ENCODE peak calls at places on chromosomes 16 and 17, in six cellular contexts. One of them, this sample, is unnamed.

GRCh38 chr17:61457226-61457983 is 5.2 kb downstream of the TBX4 start:
- DNase-seq in A549: no peak
- DNase-seq in ovary: no peak
- DNase-seq in mammary epithelial cell: no peak
- DNase-seq in uterus: no peak
- DNase-seq in Peyer's patch: no peak
- DNase-seq in this sample: no peak

GRCh38 chr16:2963611-2964415 is at the start of gene KREMEN2:
- DNase-seq in ovary: peak; percentile 41
- DNase-seq in A549: peak; percentile 85
- DNase-seq in Peyer's patch: peak; percentile 41
- DNase-seq in uterus: no peak
- DNase-seq in mammary epithelial cell: peak; percentile 51
- DNase-seq in this sample: no peak

GRCh38 chr17:52138350-52138749 is 20.2 kb downstream of the CA10 start:
- DNase-seq in uterus: no peak
- DNase-seq in A549: no peak
- DNase-seq in mammary epithelial cell: peak; percentile 73
- DNase-seq in Peyer's patch: no peak
- DNase-seq in ovary: no peak
- DNase-seq in this sample: no peak

GRCh38 chr16:27365142-27366089 is 36.6 kb upstream of the IL21R start:
- DNase-seq in Peyer's patch: no peak
- DNase-seq in uterus: no peak
- DNase-seq in A549: peak; percentile 78
- DNase-seq in mammary epithelial cell: peak; percentile 95
- DNase-seq in ovary: no peak
- DNase-seq in this sample: peak; percentile 70

GRCh38 chr17:68054296-68054900 is 18.9 kb downstream of the KPNA2 start:
- DNase-seq in ovary: no peak
- DNase-seq in uterus: peak; percentile 36
- DNase-seq in A549: no peak
- DNase-seq in Peyer's patch: no peak
- DNase-seq in mammary epithelial cell: peak; percentile 67
- DNase-seq in this sample: peak; percentile 78

GRCh38 chr17:14739656-14740431 is 439.0 kb downstream of the HS3ST3B1 start:
- DNase-seq in ovary: no peak
- DNase-seq in mammary epithelial cell: no peak
- DNase-seq in A549: no peak
- DNase-seq in Peyer's patch: no peak
- DNase-seq in uterus: no peak
- DNase-seq in this sample: no peak

GRCh38 chr17:81512984-81513668 is 527 bp upstream of the ACTG1 start:
- DNase-seq in mammary epithelial cell: peak; percentile 69
- DNase-seq in ovary: peak; percentile 73
- DNase-seq in Peyer's patch: peak; percentile 77
- DNase-seq in A549: peak; percentile 89
- DNase-seq in uterus: peak; percentile 79
- DNase-seq in this sample: no peak

GRCh38 chr16:68091604-68092261 is 6.6 kb downstream of the NFATC3 start:
- DNase-seq in mammary epithelial cell: peak; percentile 94
- DNase-seq in A549: peak; percentile 49
- DNase-seq in uterus: no peak
- DNase-seq in Peyer's patch: no peak
- DNase-seq in ovary: no peak
- DNase-seq in this sample: peak; percentile 57

GRCh38 chr17:27245230-27245696 is 48.7 kb upstream of the WSB1 start:
- DNase-seq in ovary: peak; percentile 61
- DNase-seq in Peyer's patch: peak; percentile 72
- DNase-seq in A549: peak; percentile 90
- DNase-seq in mammary epithelial cell: peak; percentile 76
- DNase-seq in uterus: peak; percentile 83
- DNase-seq in this sample: peak; percentile 72

GRCh38 chr16:20911361-20911760 is 10.8 kb downstream of the LYRM1 start:
- DNase-seq in ovary: no peak
- DNase-seq in mammary epithelial cell: peak; percentile 93
- DNase-seq in A549: no peak
- DNase-seq in Peyer's patch: no peak
- DNase-seq in uterus: no peak
- DNase-seq in this sample: no peak

GRCh38 chr16:77344306-77344705 is 90.5 kb downstream of the ADAMTS18 start:
- DNase-seq in A549: no peak
- DNase-seq in mammary epithelial cell: peak; percentile 55
- DNase-seq in uterus: no peak
- DNase-seq in Peyer's patch: no peak
- DNase-seq in ovary: peak; percentile 22
- DNase-seq in this sample: peak; percentile 58

GRCh38 chr17:68909066-68909465 is 46.1 kb downstream of the ABCA8 start:
- DNase-seq in A549: peak; percentile 51
- DNase-seq in uterus: peak; percentile 83
- DNase-seq in ovary: peak; percentile 20
- DNase-seq in Peyer's patch: no peak
- DNase-seq in mammary epithelial cell: peak; percentile 89
- DNase-seq in this sample: peak; percentile 95

GRCh38 chr17:48770954-48771353 is 42.4 kb upstream of the HOXB13 start:
- DNase-seq in ovary: no peak
- DNase-seq in mammary epithelial cell: no peak
- DNase-seq in uterus: no peak
- DNase-seq in Peyer's patch: no peak
- DNase-seq in A549: no peak
- DNase-seq in this sample: no peak

GRCh38 chr16:75948441-75948840 is 222.2 kb upstream of the CPHXL start:
- DNase-seq in mammary epithelial cell: no peak
- DNase-seq in Peyer's patch: no peak
- DNase-seq in ovary: no peak
- DNase-seq in uterus: no peak
- DNase-seq in A549: no peak
- DNase-seq in this sample: no peak

GRCh38 chr17:33730131-33730530 is 437.0 kb upstream of the ASIC2 start:
- DNase-seq in mammary epithelial cell: no peak
- DNase-seq in uterus: no peak
- DNase-seq in A549: no peak
- DNase-seq in ovary: no peak
- DNase-seq in Peyer's patch: no peak
- DNase-seq in this sample: no peak

GRCh38 chr17:81579298-81579697 is 27.1 kb upstream of the FAAP100 start:
- DNase-seq in Peyer's patch: no peak
- DNase-seq in uterus: no peak
- DNase-seq in ovary: no peak
- DNase-seq in A549: no peak
- DNase-seq in mammary epithelial cell: no peak
- DNase-seq in this sample: no peak

GRCh38 chr17:40598021-40598927 is 33.0 kb upstream of the CCR7 start:
- DNase-seq in mammary epithelial cell: no peak
- DNase-seq in Peyer's patch: peak; percentile 60
- DNase-seq in uterus: no peak
- DNase-seq in A549: no peak
- DNase-seq in ovary: no peak
- DNase-seq in this sample: no peak

GRCh38 chr17:28124962-28125361 is 82.5 kb downstream of the NLK start:
- DNase-seq in A549: no peak
- DNase-seq in uterus: no peak
- DNase-seq in mammary epithelial cell: no peak
- DNase-seq in ovary: no peak
- DNase-seq in Peyer's patch: no peak
- DNase-seq in this sample: no peak

GRCh38 chr17:39800540-39800939 is 62.8 kb downstream of the GRB7 start:
- DNase-seq in ovary: no peak
- DNase-seq in Peyer's patch: peak; percentile 56
- DNase-seq in mammary epithelial cell: peak; percentile 78
- DNase-seq in uterus: no peak
- DNase-seq in A549: no peak
- DNase-seq in this sample: no peak

GRCh38 chr16:48173877-48174276 is 18.1 kb upstream of the ABCC12 start:
- DNase-seq in mammary epithelial cell: no peak
- DNase-seq in Peyer's patch: no peak
- DNase-seq in uterus: no peak
- DNase-seq in A549: no peak
- DNase-seq in ovary: no peak
- DNase-seq in this sample: no peak

GRCh38 chr17:80930335-80931040 is 61.2 kb upstream of the CHMP6 start:
- DNase-seq in A549: no peak
- DNase-seq in Peyer's patch: no peak
- DNase-seq in ovary: no peak
- DNase-seq in mammary epithelial cell: no peak
- DNase-seq in uterus: no peak
- DNase-seq in this sample: no peak

GRCh38 chr17:14134456-14134855 is 65.2 kb downstream of the COX10 start:
- DNase-seq in ovary: no peak
- DNase-seq in Peyer's patch: no peak
- DNase-seq in A549: no peak
- DNase-seq in uterus: no peak
- DNase-seq in mammary epithelial cell: no peak
- DNase-seq in this sample: no peak

GRCh38 chr17:45963258-45963657 is 35.8 kb upstream of the STH start:
- DNase-seq in A549: no peak
- DNase-seq in ovary: no peak
- DNase-seq in uterus: no peak
- DNase-seq in mammary epithelial cell: no peak
- DNase-seq in Peyer's patch: no peak
- DNase-seq in this sample: no peak

GRCh38 chr16:56478228-56479049 is 27.1 kb downstream of the OGFOD1 start:
- DNase-seq in Peyer's patch: no peak
- DNase-seq in uterus: no peak
- DNase-seq in mammary epithelial cell: no peak
- DNase-seq in ovary: no peak
- DNase-seq in A549: no peak
- DNase-seq in this sample: no peak

GRCh38 chr17:73231841-73232586 is 29.7 kb downstream of the CPSF4L start:
- DNase-seq in uterus: peak; percentile 94
- DNase-seq in A549: peak; percentile 95
- DNase-seq in Peyer's patch: peak; percentile 94
- DNase-seq in ovary: peak; percentile 98
- DNase-seq in mammary epithelial cell: peak; percentile 90
- DNase-seq in this sample: peak; percentile 79
- TF ChIP-seq CTCF in uterus: peak; percentile 46
- TF ChIP-seq CTCF in A549: no peak
- TF ChIP-seq CTCF in Peyer's patch: peak; percentile 60
- TF ChIP-seq CTCF in ovary: peak; percentile 70
- TF ChIP-seq CTCF in mammary epithelial cell: peak; percentile 25
- TF ChIP-seq CTCF in this sample: no peak

GRCh38 chr17:320809-321385 is 31.7 kb downstream of the RPH3AL start:
- DNase-seq in A549: peak; percentile 31
- DNase-seq in uterus: no peak
- DNase-seq in mammary epithelial cell: no peak
- DNase-seq in ovary: no peak
- DNase-seq in Peyer's patch: no peak
- DNase-seq in this sample: no peak
- H3K4me3 ChIP-seq in A549: no peak overlapping the region
- H3K4me3 ChIP-seq in uterus: no peak overlapping the region
- H3K4me3 ChIP-seq in mammary epithelial cell: no peak overlapping the region
- H3K4me3 ChIP-seq in ovary: no peak overlapping the region
- H3K4me3 ChIP-seq in Peyer's patch: no peak overlapping the region
- H3K4me3 ChIP-seq in this sample: no peak overlapping the region

GRCh38 chr16:88962478-88963152 is 14.4 kb downstream of the CBFA2T3 start:
- DNase-seq in ovary: no peak
- DNase-seq in A549: no peak
- DNase-seq in mammary epithelial cell: no peak
- DNase-seq in Peyer's patch: no peak
- DNase-seq in uterus: no peak
- DNase-seq in this sample: no peak

GRCh38 chr16:88959022-88959421 is 18.0 kb downstream of the CBFA2T3 start:
- DNase-seq in A549: no peak
- DNase-seq in uterus: no peak
- DNase-seq in mammary epithelial cell: no peak
- DNase-seq in ovary: no peak
- DNase-seq in Peyer's patch: no peak
- DNase-seq in this sample: no peak

GRCh38 chr16:88960516-88960915 is 16.5 kb downstream of the CBFA2T3 start:
- DNase-seq in mammary epithelial cell: no peak
- DNase-seq in Peyer's patch: no peak
- DNase-seq in A549: no peak
- DNase-seq in uterus: no peak
- DNase-seq in ovary: no peak
- DNase-seq in this sample: no peak

GRCh38 chr16:88963583-88963982 is 13.4 kb downstream of the CBFA2T3 start:
- DNase-seq in uterus: no peak
- DNase-seq in ovary: no peak
- DNase-seq in Peyer's patch: no peak
- DNase-seq in A549: no peak
- DNase-seq in mammary epithelial cell: peak; percentile 55
- DNase-seq in this sample: no peak

GRCh38 chr16:88961031-88961430 is 16.0 kb downstream of the CBFA2T3 start:
- DNase-seq in mammary epithelial cell: no peak
- DNase-seq in A549: no peak
- DNase-seq in ovary: no peak
- DNase-seq in uterus: no peak
- DNase-seq in Peyer's patch: no peak
- DNase-seq in this sample: no peak
- H3K27ac ChIP-seq in mammary epithelial cell: no peak overlapping the region
- H3K27ac ChIP-seq in A549: no peak overlapping the region
- H3K27ac ChIP-seq in ovary: no peak overlapping the region
- H3K27ac ChIP-seq in uterus: no peak overlapping the region
- H3K27ac ChIP-seq in Peyer's patch: no peak overlapping the region
- H3K27ac ChIP-seq in this sample: no peak overlapping the region

GRCh38 chr16:88472637-88473205 is 19.6 kb downstream of the ZFPM1 start:
- DNase-seq in uterus: no peak
- DNase-seq in ovary: no peak
- DNase-seq in A549: no peak
- DNase-seq in mammary epithelial cell: no peak
- DNase-seq in Peyer's patch: no peak
- DNase-seq in this sample: no peak
- TF ChIP-seq CTCF in uterus: no peak
- TF ChIP-seq CTCF in ovary: no peak
- TF ChIP-seq CTCF in A549: no peak
- TF ChIP-seq CTCF in mammary epithelial cell: no peak
- TF ChIP-seq CTCF in Peyer's patch: no peak
- TF ChIP-seq CTCF in this sample: no peak

This sample was measured in astrocyte.